ENCODE peak calls at places on chromosomes 12 and 14, in ten cellular contexts. A is right lobe of liver, F is adrenal gland, B is stomach, K is neural progenitor cell, Z is neural crest cell, E is H9, C is brain microvascular endothelial cell, J is psoas muscle, V is MCF 10A. H is an unnamed sample.

GRCh38 chr14:65753061-65753460 is 340.5 kb downstream of the FUT8 start:
- DNase-seq in Z (no peak), K (no peak), F (no peak), C (no peak), A (no peak), V (no peak), J (no peak), B (no peak), E (no peak), H (no peak)

GRCh38 chr12:4809013-4809448 is 88.8 kb downstream of the GALNT8 start:
- DNase-seq in E (peak; percentile 90), J (no peak), K (peak; percentile 79), B (no peak), C (no peak), A (no peak), F (no peak), V (no peak), Z (peak; percentile 48), H (peak; percentile 65)

GRCh38 chr12:57619434-57620244 is 8.4 kb downstream of the ARHGEF25 start:
- DNase-seq in F (no peak), Z (no peak), B (peak; percentile 57), K (peak; percentile 69), V (no peak), A (no peak), J (peak; percentile 48), E (peak; percentile 77), C (no peak), H (no peak)

GRCh38 chr14:104746071-104746545 is 6.8 kb upstream of the SIVA1 start:
- DNase-seq in A (no peak), V (no peak), J (peak; percentile 48), C (no peak), F (no peak), K (no peak), E (no peak), B (no peak), Z (no peak), H (no peak)

GRCh38 chr12:72057330-72057911 is 118.8 kb downstream of the TPH2 start:
- DNase-seq in A (no peak), Z (no peak), C (no peak), K (no peak), E (no peak), V (peak; percentile 36), B (no peak), F (no peak), J (no peak), H (no peak)

GRCh38 chr12:93786669-93787397 is 109.7 kb downstream of the CRADD start:
- DNase-seq in E (no peak), A (no peak), K (no peak), F (no peak), J (no peak), C (no peak), B (no peak), V (peak; percentile 57), Z (no peak), H (no peak)

GRCh38 chr14:96926006-96926405 is 128.8 kb downstream of the VRK1 start:
- DNase-seq in F (no peak), E (no peak), B (no peak), Z (no peak), J (no peak), K (no peak), V (no peak), C (no peak), A (no peak), H (no peak)

GRCh38 chr12:115943630-115944391 is 333.7 kb downstream of the MED13L start:
- DNase-seq in V (no peak), F (no peak), A (peak; percentile 89), Z (no peak), C (no peak), B (no peak), E (no peak), J (no peak), K (no peak), H (no peak)

GRCh38 chr14:88554458-88555286 is at the start of gene PTPN21:
- DNase-seq in V (peak; percentile 73), K (peak; percentile 90), B (peak; percentile 76), A (peak; percentile 84), E (peak; percentile 77), J (peak; percentile 89), C (peak; percentile 42), Z (peak; percentile 65), F (peak; percentile 76), H (peak; percentile 66)

GRCh38 chr12:30847259-30847658 is 79.3 kb upstream of the TSPAN11 start:
- DNase-seq in B (no peak), V (peak; percentile 81), F (no peak), C (peak; percentile 70), K (peak; percentile 83), A (no peak), Z (no peak), E (peak; percentile 29), J (no peak), H (no peak)

GRCh38 chr14:68468437-68469207 is 324.2 kb downstream of the ZFP36L1 start:
- DNase-seq in J (no peak), F (no peak), E (no peak), V (peak; percentile 73), B (peak; percentile 33), K (no peak), A (no peak), C (peak; percentile 59), Z (no peak), H (no peak)

GRCh38 chr12:97024393-97024792 is 117.3 kb downstream of the NEDD1 start:
- DNase-seq in C (no peak), Z (no peak), A (no peak), B (no peak), J (no peak), F (no peak), V (no peak), K (no peak), E (no peak), H (no peak)

GRCh38 chr14:74988131-74988530 is 14.6 kb upstream of the EIF2B2 start:
- DNase-seq in B (no peak), E (no peak), K (no peak), Z (no peak), V (peak; percentile 70), F (no peak), J (no peak), C (peak; percentile 76), A (peak; percentile 25), H (no peak)

GRCh38 chr14:69088523-69089445 is 64.1 kb downstream of the DCAF5 start:
- DNase-seq in B (no peak), F (no peak), A (no peak), K (no peak), J (no peak), Z (no peak), V (peak; percentile 52), C (peak; percentile 68), E (no peak), H (no peak)

GRCh38 chr12:1707051-1707450 is 16.2 kb downstream of the ADIPOR2 start:
- DNase-seq in J (no peak), C (no peak), K (no peak), B (no peak), E (no peak), F (no peak), Z (no peak), V (no peak), A (no peak), H (no peak)
- TF ChIP-seq CTCF in J (no peak), C (no peak), K (no peak), B (no peak), E (no peak), F (no peak), Z (no peak), V (no peak), A (no peak), H (no peak)

GRCh38 chr12:48536602-48537001 is 11.2 kb downstream of the OR8S1 start:
- DNase-seq in F (no peak), C (no peak), E (no peak), B (no peak), A (no peak), J (no peak), Z (no peak), K (no peak), V (no peak), H (no peak)

DNA sequence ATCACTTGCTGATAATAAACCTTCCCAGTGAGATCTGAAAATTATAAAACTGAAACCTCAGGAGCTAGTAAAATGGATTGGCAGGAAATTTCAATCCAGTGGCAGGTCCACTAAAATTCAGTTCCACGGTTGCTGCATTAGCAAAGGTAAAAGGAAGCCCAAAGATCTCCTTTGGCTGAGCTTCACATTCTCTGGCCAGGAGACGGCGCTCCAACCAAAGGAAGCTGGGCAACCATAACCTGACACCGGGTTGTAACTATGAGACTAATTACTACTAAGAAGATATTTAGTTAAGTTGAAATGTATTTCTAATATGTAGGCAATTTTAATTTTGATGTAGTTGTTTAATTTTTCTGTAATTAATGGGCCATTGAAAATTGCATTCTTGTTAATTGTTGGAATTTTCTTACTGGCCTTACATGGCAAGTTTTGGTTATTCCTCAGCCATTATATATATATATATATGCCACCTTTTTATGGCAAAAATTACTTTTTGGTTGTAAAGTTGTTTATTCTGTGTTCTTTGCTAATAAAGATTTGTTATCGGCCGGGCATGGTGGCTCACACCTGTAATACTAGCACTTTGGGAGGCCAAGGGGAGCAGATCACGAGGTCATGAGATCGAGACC is 17.0 kb downstream of the OR8S1 start:
- DNase-seq in B (peak; percentile 53), J (no peak), C (peak; percentile 6), F (peak; percentile 32), Z (peak; percentile 8), V (peak; percentile 73), A (no peak), E (peak; percentile 55), K (peak; percentile 45), H (no peak)
- TF ChIP-seq CTCF in B (peak; percentile 31), J (peak; percentile 43), C (no peak), F (peak; percentile 35), Z (peak; percentile 63), V (peak; percentile 65), A (peak; percentile 37), E (peak; percentile 75), K (peak; percentile 62), H (peak; percentile 58)

DNA sequence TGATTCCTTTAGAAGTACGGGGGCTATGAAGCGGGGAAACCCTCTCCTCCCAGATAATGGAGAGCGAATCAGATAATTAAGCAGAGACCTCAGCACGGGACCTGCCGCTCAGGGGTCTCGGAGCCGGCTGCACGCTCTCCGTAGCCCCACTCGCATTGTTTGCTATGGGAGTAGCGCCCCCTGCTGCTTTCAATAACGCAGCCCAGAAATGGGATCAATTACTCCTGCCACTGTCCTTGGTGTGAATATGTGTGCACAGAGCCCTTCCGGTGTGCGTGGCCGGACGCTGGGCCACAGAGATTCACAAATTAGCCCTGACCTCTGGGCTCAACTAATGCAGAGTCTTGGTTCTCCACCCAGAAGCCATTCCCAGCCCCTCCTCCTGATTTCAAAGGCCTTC is 76.4 kb upstream of the TMEM132C start:
- DNase-seq in A (no peak), B (no peak), V (no peak), J (no peak), E (peak; percentile 80), C (no peak), F (peak; percentile 63), Z (peak; percentile 68), K (peak; percentile 82), H (peak; percentile 42)
- TF ChIP-seq CTCF in A (no peak), B (no peak), V (no peak), J (no peak), E (peak; percentile 89), C (peak; percentile 28), F (peak; percentile 77), Z (peak; percentile 77), K (peak; percentile 90), H (peak; percentile 84)

DNA sequence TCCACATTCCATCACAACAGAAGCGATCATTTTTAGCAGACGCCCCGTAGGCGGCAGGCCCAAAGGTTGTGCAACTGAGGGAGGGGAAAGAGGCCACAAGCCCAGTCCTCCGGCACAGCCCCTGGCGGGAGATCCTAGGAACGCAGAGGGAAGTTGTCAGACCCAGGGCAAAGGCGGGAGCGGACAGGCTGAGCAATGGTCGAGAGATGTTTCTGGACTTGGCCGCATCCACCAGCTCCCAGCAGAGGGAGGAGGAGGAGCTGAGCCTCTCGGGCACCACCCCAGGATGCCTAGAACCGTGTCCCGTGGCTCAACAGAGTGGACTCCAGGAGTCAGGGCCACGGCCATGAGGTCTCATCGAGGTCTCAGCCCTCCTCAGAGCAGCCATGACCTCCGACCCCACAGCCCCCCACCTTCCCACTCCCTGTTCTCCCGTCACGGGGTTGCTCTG is 38.0 kb upstream of the GALNT9 start:
- DNase-seq in B (no peak), V (peak; percentile 6), E (no peak), J (no peak), Z (no peak), K (no peak), F (no peak), C (no peak), A (no peak), H (no peak)
- TF ChIP-seq CTCF in B (no peak), V (no peak), E (peak; percentile 18), J (no peak), Z (no peak), K (no peak), F (no peak), C (no peak), A (no peak), H (no peak)